ENCODE peak calls at places on chromosomes 2 and 18, in seven cellular contexts. One of them, this sample, is unnamed.

GRCh38 chr18:60413944-60414547 is 41.5 kb upstream of the MC4R start:
- DNase-seq in tibial artery: no peak
- DNase-seq in lower lobe of right lung: no peak
- DNase-seq in aorta: no peak
- DNase-seq in thyroid gland: no peak
- DNase-seq in IMR-90: peak
- DNase-seq in fibroblast of lung: peak
- DNase-seq in this sample: no peak

GRCh38 chr2:190468814-190469569 is 60.8 kb downstream of the MFSD6 start:
- DNase-seq in tibial artery: peak
- DNase-seq in lower lobe of right lung: no peak
- DNase-seq in aorta: no peak
- DNase-seq in thyroid gland: peak
- DNase-seq in IMR-90: peak
- DNase-seq in fibroblast of lung: peak
- DNase-seq in this sample: no peak

GRCh38 chr2:37149626-37150322 is 7.0 kb downstream of the EIF2AK2 start:
- DNase-seq in tibial artery: no peak
- DNase-seq in lower lobe of right lung: no peak
- DNase-seq in aorta: no peak
- DNase-seq in thyroid gland: no peak
- DNase-seq in IMR-90: no peak
- DNase-seq in fibroblast of lung: no peak
- DNase-seq in this sample: no peak

GRCh38 chr2:1754461-1755170 is 10.3 kb upstream of the PXDN start:
- DNase-seq in tibial artery: no peak
- DNase-seq in lower lobe of right lung: no peak
- DNase-seq in aorta: peak
- DNase-seq in thyroid gland: no peak
- DNase-seq in IMR-90: no peak
- DNase-seq in fibroblast of lung: no peak
- DNase-seq in this sample: peak

GRCh38 chr2:38835015-38835601 is 40.6 kb downstream of the DHX57 start:
- DNase-seq in tibial artery: no peak
- DNase-seq in lower lobe of right lung: no peak
- DNase-seq in aorta: no peak
- DNase-seq in thyroid gland: no peak
- DNase-seq in IMR-90: peak
- DNase-seq in fibroblast of lung: peak
- DNase-seq in this sample: no peak

GRCh38 chr2:101149241-101150192 is 1.7 kb downstream of the TBC1D8 start:
- DNase-seq in tibial artery: no peak
- DNase-seq in lower lobe of right lung: no peak
- DNase-seq in aorta: no peak
- DNase-seq in thyroid gland: no peak
- DNase-seq in IMR-90: no peak
- DNase-seq in fibroblast of lung: no peak
- DNase-seq in this sample: no peak

GRCh38 chr2:69469784-69470183 is 32.5 kb upstream of the NFU1 start:
- DNase-seq in tibial artery: no peak
- DNase-seq in lower lobe of right lung: no peak
- DNase-seq in aorta: no peak
- DNase-seq in thyroid gland: no peak
- DNase-seq in IMR-90: peak
- DNase-seq in fibroblast of lung: no peak
- DNase-seq in this sample: no peak

GRCh38 chr2:159736048-159736447 is 23.7 kb downstream of the MARCHF7 start:
- DNase-seq in tibial artery: no peak
- DNase-seq in lower lobe of right lung: no peak
- DNase-seq in aorta: no peak
- DNase-seq in thyroid gland: no peak
- DNase-seq in IMR-90: peak
- DNase-seq in fibroblast of lung: no peak
- DNase-seq in this sample: no peak

GRCh38 chr2:12313445-12314118 is 403.2 kb upstream of the TRIB2 start:
- DNase-seq in tibial artery: no peak
- DNase-seq in lower lobe of right lung: no peak
- DNase-seq in aorta: no peak
- DNase-seq in thyroid gland: no peak
- DNase-seq in IMR-90: no peak
- DNase-seq in fibroblast of lung: no peak
- DNase-seq in this sample: no peak
- H3K27ac ChIP-seq in tibial artery: no peak
- H3K27ac ChIP-seq in lower lobe of right lung: no peak
- H3K27ac ChIP-seq in aorta: no peak
- H3K27ac ChIP-seq in thyroid gland: no peak
- H3K27ac ChIP-seq in IMR-90: no peak
- H3K27ac ChIP-seq in fibroblast of lung: no peak
- H3K27ac ChIP-seq in this sample: no peak

DNA sequence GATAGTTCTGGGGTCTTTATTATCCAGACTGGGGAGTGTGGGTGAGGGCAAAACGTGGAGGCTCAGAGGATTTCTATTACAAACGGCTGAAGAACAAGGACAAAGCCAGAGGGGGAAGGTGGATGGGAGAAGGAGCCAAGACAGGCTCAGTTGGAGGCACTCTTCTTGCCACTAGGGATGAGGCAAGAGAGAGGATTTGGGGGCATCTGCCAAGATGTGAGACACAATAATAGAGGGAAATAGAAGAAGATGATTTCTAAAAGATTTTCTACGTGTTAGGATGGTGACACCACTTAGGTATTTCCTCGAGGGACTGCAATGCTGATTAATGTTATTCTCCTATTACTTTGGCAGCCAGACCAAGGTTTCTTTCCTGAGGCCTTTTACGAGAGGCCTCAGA is 71.8 kb downstream of the APOB start:
- DNase-seq in tibial artery: no peak
- DNase-seq in lower lobe of right lung: no peak
- DNase-seq in aorta: no peak
- DNase-seq in thyroid gland: no peak
- DNase-seq in IMR-90: no peak
- DNase-seq in fibroblast of lung: no peak
- DNase-seq in this sample: no peak
- H3K27ac ChIP-seq in tibial artery: peak
- H3K27ac ChIP-seq in lower lobe of right lung: no peak
- H3K27ac ChIP-seq in aorta: peak
- H3K27ac ChIP-seq in thyroid gland: no peak
- H3K27ac ChIP-seq in IMR-90: no peak
- H3K27ac ChIP-seq in fibroblast of lung: no peak
- H3K27ac ChIP-seq in this sample: no peak

DNA sequence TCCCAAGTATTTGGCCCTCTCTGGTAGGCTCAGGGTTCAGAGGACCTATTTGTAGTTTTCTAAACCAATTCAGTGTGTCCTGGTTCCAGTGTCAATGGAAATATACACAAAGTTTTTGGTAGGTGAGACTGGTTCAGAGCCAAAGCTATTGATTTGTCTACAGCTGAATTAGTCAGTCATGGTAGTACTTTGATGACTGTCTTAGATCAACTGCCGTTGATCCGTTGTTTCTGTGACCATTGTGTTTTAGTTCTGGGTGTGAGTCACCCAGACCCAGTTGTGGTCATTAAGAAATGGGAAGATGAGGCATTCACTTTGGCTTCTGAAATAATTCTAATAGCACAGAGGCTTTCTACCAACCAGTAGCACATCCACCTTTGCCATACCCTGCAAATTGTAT is 16.0 kb upstream of the RPE start:
- DNase-seq in tibial artery: no peak
- DNase-seq in lower lobe of right lung: no peak
- DNase-seq in aorta: no peak
- DNase-seq in thyroid gland: no peak
- DNase-seq in IMR-90: no peak
- DNase-seq in fibroblast of lung: no peak
- DNase-seq in this sample: no peak
- H3K27ac ChIP-seq in tibial artery: no peak
- H3K27ac ChIP-seq in lower lobe of right lung: no peak
- H3K27ac ChIP-seq in aorta: no peak
- H3K27ac ChIP-seq in thyroid gland: no peak
- H3K27ac ChIP-seq in IMR-90: no peak
- H3K27ac ChIP-seq in fibroblast of lung: no peak
- H3K27ac ChIP-seq in this sample: no peak

GRCh38 chr2:46306320-46306719 is 9.1 kb downstream of the EPAS1 start:
- DNase-seq in tibial artery: no peak
- DNase-seq in lower lobe of right lung: no peak
- DNase-seq in aorta: no peak
- DNase-seq in thyroid gland: no peak
- DNase-seq in IMR-90: peak
- DNase-seq in fibroblast of lung: no peak
- DNase-seq in this sample: no peak

GRCh38 chr2:46308629-46309028 is 11.4 kb downstream of the EPAS1 start:
- DNase-seq in tibial artery: no peak
- DNase-seq in lower lobe of right lung: no peak
- DNase-seq in aorta: no peak
- DNase-seq in thyroid gland: no peak
- DNase-seq in IMR-90: no peak
- DNase-seq in fibroblast of lung: no peak
- DNase-seq in this sample: no peak

GRCh38 chr2:46306988-46307655 is 9.9 kb downstream of the EPAS1 start:
- DNase-seq in tibial artery: no peak
- DNase-seq in lower lobe of right lung: no peak
- DNase-seq in aorta: no peak
- DNase-seq in thyroid gland: no peak
- DNase-seq in IMR-90: no peak
- DNase-seq in fibroblast of lung: no peak
- DNase-seq in this sample: no peak

GRCh38 chr2:46309052-46309953 is 12.1 kb downstream of the EPAS1 start:
- DNase-seq in tibial artery: no peak
- DNase-seq in lower lobe of right lung: no peak
- DNase-seq in aorta: no peak
- DNase-seq in thyroid gland: no peak
- DNase-seq in IMR-90: peak
- DNase-seq in fibroblast of lung: no peak
- DNase-seq in this sample: no peak

GRCh38 chr2:46308081-46308480 is 10.9 kb downstream of the EPAS1 start:
- DNase-seq in tibial artery: no peak
- DNase-seq in lower lobe of right lung: no peak
- DNase-seq in aorta: no peak
- DNase-seq in thyroid gland: no peak
- DNase-seq in IMR-90: no peak
- DNase-seq in fibroblast of lung: no peak
- DNase-seq in this sample: no peak
- H3K27ac ChIP-seq in tibial artery: peak
- H3K27ac ChIP-seq in lower lobe of right lung: peak
- H3K27ac ChIP-seq in aorta: peak
- H3K27ac ChIP-seq in thyroid gland: peak
- H3K27ac ChIP-seq in IMR-90: no peak
- H3K27ac ChIP-seq in fibroblast of lung: no peak
- H3K27ac ChIP-seq in this sample: no peak

This sample was measured in suprapubic skin.